ENCODE peak calls at places on chromosomes 1 and 21, in four cellular contexts. C is stimulated activated CD8-positive, alpha-beta memory T cell treated with anti-CD3 and anti-CD28 coated beads, Interleukin-15, amount 100 ng/mL, for 24 hours; S is upper lobe of right lung; O is HS-27A. Z is an unnamed sample.

GRCh38 chr1:246159290-246160227 is 347.5 kb downstream of the SMYD3 start:
- DNase-seq in C (no peak), S (no peak), O (no peak), Z (no peak)

GRCh38 chr1:71786218-71786617 is 496.1 kb downstream of the NEGR1 start:
- DNase-seq in C (no peak), S (no peak), O (no peak), Z (no peak)

GRCh38 chr1:158147396-158148353 is 33.0 kb upstream of the CD1D start:
- DNase-seq in C (no peak), S (no peak), O (no peak), Z (no peak)

GRCh38 chr1:6389971-6390370 is 3.6 kb downstream of the ACOT7 start:
- DNase-seq in C (no peak), S (no peak), O (no peak), Z (no peak)

GRCh38 chr1:227855687-227856086 is 40.2 kb downstream of the PRSS38 start:
- DNase-seq in C (no peak), S (no peak), O (no peak), Z (no peak)

GRCh38 chr1:59332983-59333382 is 36.1 kb downstream of the FGGY start:
- DNase-seq in C (no peak), S (no peak), O (peak; percentile 20), Z (no peak)

GRCh38 chr1:195466639-195467038 is 1141.6 kb downstream of the KCNT2 start:
- DNase-seq in C (no peak), S (no peak), O (no peak), Z (no peak)

GRCh38 chr1:22380024-22380785 is 71.4 kb upstream of the ZBTB40 start:
- DNase-seq in C (no peak), S (no peak), O (no peak), Z (no peak)

GRCh38 chr21:38652396-38652795 is 153.3 kb upstream of the ETS2 start:
- DNase-seq in C (no peak), S (no peak), O (no peak), Z (no peak)

GRCh38 chr1:162946701-162947100 is 85.7 kb upstream of the CCDC190 start:
- DNase-seq in C (no peak), S (no peak), O (no peak), Z (no peak)

GRCh38 chr1:117600325-117600916 is 5.4 kb upstream of the TENT5C start:
- DNase-seq in C (no peak), S (no peak), O (no peak), Z (no peak)

GRCh38 chr1:58755468-58755872 is 28.4 kb downstream of the JUN start:
- DNase-seq in C (peak; percentile 20), S (peak; percentile 69), O (peak; percentile 100), Z (no peak)

GRCh38 chr1:93756656-93757055 is 75.0 kb upstream of the BCAR3 start:
- DNase-seq in C (no peak), S (no peak), O (no peak), Z (no peak)

GRCh38 chr1:33410091-33410701 is 20.7 kb downstream of the PHC2 start:
- DNase-seq in C (no peak), S (no peak), O (no peak), Z (no peak)

GRCh38 chr1:36199934-36200741 is 24.1 kb upstream of the THRAP3 start:
- DNase-seq in C (no peak), S (no peak), O (no peak), Z (no peak)

GRCh38 chr1:199291022-199291740 is 652.3 kb downstream of the PTPRC start:
- DNase-seq in C (no peak), S (no peak), O (no peak), Z (no peak)

GRCh38 chr1:87330954-87331318 is 2.3 kb downstream of the LMO4 start:
- DNase-seq in C (no peak), S (no peak), O (no peak), Z (no peak)

GRCh38 chr21:34642211-34643075 is 26.4 kb upstream of the CLIC6 start:
- DNase-seq in C (no peak), S (no peak), O (peak; percentile 26), Z (no peak)

GRCh38 chr1:205582471-205583291 is 49.1 kb downstream of the ELK4 start:
- DNase-seq in C (no peak), S (peak; percentile 63), O (no peak), Z (no peak)

GRCh38 chr1:233584931-233585330 is 29.0 kb upstream of the KCNK1 start:
- DNase-seq in C (no peak), S (no peak), O (no peak), Z (no peak)

GRCh38 chr1:66599346-66599745 is 65.4 kb downstream of the SGIP1 start:
- DNase-seq in C (no peak), S (no peak), O (no peak), Z (no peak)

GRCh38 chr1:92299477-92300125 is 742 bp downstream of the RPAP2 start:
- DNase-seq in C (no peak), S (no peak), O (no peak), Z (no peak)

GRCh38 chr21:36630485-36631206 is 68.3 kb upstream of the SIM2 start:
- DNase-seq in C (peak; percentile 46), S (peak; percentile 72), O (peak; percentile 19), Z (no peak)

GRCh38 chr1:2451744-2452582 is 24.1 kb upstream of the PLCH2 start:
- DNase-seq in C (no peak), S (no peak), O (peak; percentile 82), Z (no peak)

GRCh38 chr1:190179817-190180216 is 297.8 kb downstream of the BRINP3 start:
- DNase-seq in C (no peak), S (no peak), O (no peak), Z (no peak)

GRCh38 chr1:55446351-55446750 is 231.2 kb upstream of the USP24 start:
- DNase-seq in C (no peak), S (no peak), O (no peak), Z (no peak)

GRCh38 chr1:232192781-232193450 is 437.0 kb downstream of the SIPA1L2 start:
- DNase-seq in C (no peak), S (no peak), O (no peak), Z (no peak)

GRCh38 chr1:1144122-1144842 is 28.4 kb upstream of the C1orf159 start:
- DNase-seq in C (no peak), S (peak; percentile 81), O (no peak), Z (no peak)

GRCh38 chr1:117871013-117871412 is 58.4 kb downstream of the GDAP2 start:
- DNase-seq in C (no peak), S (no peak), O (no peak), Z (no peak)

GRCh38 chr1:2179283-2180013 is 15.1 kb downstream of the FAAP20 start:
- DNase-seq in C (no peak), S (no peak), O (no peak), Z (no peak)

GRCh38 chr1:20787775-20788488 is 825 bp upstream of the HP1BP3 start:
- DNase-seq in C (no peak), S (no peak), O (peak; percentile 31), Z (no peak)

GRCh38 chr1:21175324-21175669 is 1.4 kb downstream of the EIF4G3 start:
- DNase-seq in C (no peak), S (peak; percentile 63), O (no peak), Z (no peak)

GRCh38 chr1:56644941-56645662 is at the start of gene PRKAA2:
- DNase-seq in C (no peak), S (peak; percentile 69), O (no peak), Z (no peak)

GRCh38 chr21:41170442-41170841 is 2.5 kb downstream of the BACE2 start:
- DNase-seq in C (no peak), S (no peak), O (no peak), Z (no peak)

GRCh38 chr1:228511539-228512445 is 24.6 kb downstream of the RNF187 start:
- DNase-seq in C (no peak), S (no peak), O (no peak), Z (no peak)

GRCh38 chr1:38041941-38042834 is 4.4 kb downstream of the POU3F1 start:
- DNase-seq in C (no peak), S (peak; percentile 42), O (no peak), Z (no peak)

GRCh38 chr1:117615474-117615873 is 9.6 kb downstream of the TENT5C start:
- DNase-seq in C (no peak), S (no peak), O (no peak), Z (no peak)

GRCh38 chr1:85184245-85184644 is 16.6 kb downstream of the SYDE2 start:
- DNase-seq in C (no peak), S (no peak), O (no peak), Z (no peak)

GRCh38 chr1:201598973-201599372 is 60.0 kb downstream of the NAV1 start:
- DNase-seq in C (no peak), S (peak; percentile 43), O (no peak), Z (no peak)

GRCh38 chr1:248823517-248824001 is 2.2 kb downstream of the SH3BP5L start:
- DNase-seq in C (no peak), S (no peak), O (no peak), Z (no peak)

Z was measured in smooth muscle cell of the brain vasculature.